ENCODE peak calls at places on chromosomes 11 and 22, in four cellular contexts. One of them, this sample, is unnamed. For H3K4me1 and H3K9me3, the result is how much of the 10 kb centered on the place peaks cover.

GRCh38 chr11:20125927-20126326 is 34.3 kb downstream of the DBX1 start:
- DNase-seq in suprapubic skin: no peak
- DNase-seq in prostate gland: no peak
- DNase-seq in right lobe of liver: no peak
- DNase-seq in this sample: no peak

GRCh38 chr22:19080853-19081252 is 41.4 kb downstream of the DGCR2 start:
- DNase-seq in suprapubic skin: peak
- DNase-seq in prostate gland: no peak
- DNase-seq in right lobe of liver: no peak
- DNase-seq in this sample: no peak

GRCh38 chr22:17201285-17201945 is 17.8 kb downstream of the ADA2 start:
- DNase-seq in suprapubic skin: no peak
- DNase-seq in prostate gland: no peak
- DNase-seq in right lobe of liver: no peak
- DNase-seq in this sample: no peak

GRCh38 chr22:37331034-37331428 is 48.7 kb downstream of the CYTH4 start:
- DNase-seq in suprapubic skin: no peak
- DNase-seq in prostate gland: no peak
- DNase-seq in right lobe of liver: no peak
- DNase-seq in this sample: no peak

GRCh38 chr11:46309669-46310288 is 32.3 kb downstream of the CREB3L1 start:
- DNase-seq in suprapubic skin: no peak
- DNase-seq in prostate gland: no peak
- DNase-seq in right lobe of liver: no peak
- DNase-seq in this sample: no peak

GRCh38 chr11:115422013-115422697 is 82.1 kb downstream of the CADM1 start:
- DNase-seq in suprapubic skin: no peak
- DNase-seq in prostate gland: no peak
- DNase-seq in right lobe of liver: no peak
- DNase-seq in this sample: no peak

GRCh38 chr11:98564233-98564632 is 456.5 kb upstream of the CNTN5 start:
- DNase-seq in suprapubic skin: no peak
- DNase-seq in prostate gland: no peak
- DNase-seq in right lobe of liver: no peak
- DNase-seq in this sample: no peak

GRCh38 chr11:122634507-122634906 is 21.0 kb upstream of the UBASH3B start:
- DNase-seq in suprapubic skin: peak
- DNase-seq in prostate gland: no peak
- DNase-seq in right lobe of liver: no peak
- DNase-seq in this sample: no peak

GRCh38 chr11:20597924-20598484 is 1.4 kb upstream of the SLC6A5 start:
- DNase-seq in suprapubic skin: no peak
- DNase-seq in prostate gland: no peak
- DNase-seq in right lobe of liver: no peak
- DNase-seq in this sample: no peak

GRCh38 chr11:73333626-73334199 is 25.6 kb downstream of the ARHGEF17 start:
- DNase-seq in suprapubic skin: no peak
- DNase-seq in prostate gland: no peak
- DNase-seq in right lobe of liver: no peak
- DNase-seq in this sample: no peak

GRCh38 chr11:116826751-116827431 is 2.8 kb upstream of the APOC3 start:
- DNase-seq in suprapubic skin: no peak
- DNase-seq in prostate gland: no peak
- DNase-seq in right lobe of liver: peak
- DNase-seq in this sample: no peak

GRCh38 chr22:35539910-35540599 is 576 bp upstream of the RASD2 start:
- DNase-seq in suprapubic skin: no peak
- DNase-seq in prostate gland: peak
- DNase-seq in right lobe of liver: peak
- DNase-seq in this sample: no peak

DNA sequence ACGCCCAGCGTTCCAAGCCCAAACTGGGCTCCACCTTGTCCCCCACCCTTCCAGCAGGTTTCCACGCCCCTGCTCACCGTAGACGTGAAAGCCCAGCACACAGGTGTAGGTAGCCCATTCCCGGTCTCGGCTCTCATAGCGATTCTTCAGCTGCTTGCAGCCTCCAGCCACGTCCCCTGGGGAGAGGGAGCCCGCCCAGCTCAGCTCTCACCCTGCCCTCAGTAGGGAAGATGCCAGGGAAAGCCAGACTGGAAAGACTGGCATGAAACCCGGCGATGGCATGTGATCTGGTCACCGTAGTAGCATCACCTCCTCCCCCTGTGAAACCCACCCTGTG is 1.4 kb upstream of the MTA2 start:
- DNase-seq in suprapubic skin: no peak
- DNase-seq in prostate gland: no peak
- DNase-seq in right lobe of liver: no peak
- DNase-seq in this sample: no peak
- H3K4me3 ChIP-seq in suprapubic skin: peak
- H3K4me3 ChIP-seq in prostate gland: peak
- H3K4me3 ChIP-seq in right lobe of liver: no peak
- H3K4me3 ChIP-seq in this sample: no peak

GRCh38 chr11:64660205-64660604 is 62.8 kb downstream of the NRXN2 start:
- DNase-seq in suprapubic skin: no peak
- DNase-seq in prostate gland: no peak
- DNase-seq in right lobe of liver: no peak
- DNase-seq in this sample: no peak
- H3K4me1 ChIP-seq in suprapubic skin: under half
- H3K4me1 ChIP-seq in prostate gland: under half
- H3K4me1 ChIP-seq in right lobe of liver: under half
- H3K4me1 ChIP-seq in this sample: under half

GRCh38 chr22:31957970-31958594 is 13.7 kb downstream of the YWHAH start:
- DNase-seq in suprapubic skin: no peak
- DNase-seq in prostate gland: no peak
- DNase-seq in right lobe of liver: no peak
- DNase-seq in this sample: no peak

GRCh38 chr22:31968022-31968421 is 23.7 kb downstream of the YWHAH start:
- DNase-seq in suprapubic skin: no peak
- DNase-seq in prostate gland: no peak
- DNase-seq in right lobe of liver: no peak
- DNase-seq in this sample: no peak

GRCh38 chr22:31958625-31959239 is 14.4 kb downstream of the YWHAH start:
- DNase-seq in suprapubic skin: no peak
- DNase-seq in prostate gland: no peak
- DNase-seq in right lobe of liver: no peak
- DNase-seq in this sample: no peak

GRCh38 chr22:31960767-31961166 is 16.4 kb downstream of the YWHAH start:
- DNase-seq in suprapubic skin: no peak
- DNase-seq in prostate gland: no peak
- DNase-seq in right lobe of liver: no peak
- DNase-seq in this sample: no peak

GRCh38 chr22:31962392-31963113 is 18.2 kb downstream of the YWHAH start:
- DNase-seq in suprapubic skin: no peak
- DNase-seq in prostate gland: no peak
- DNase-seq in right lobe of liver: no peak
- DNase-seq in this sample: no peak
- H3K9me3 ChIP-seq in suprapubic skin: under half
- H3K9me3 ChIP-seq in prostate gland: under half
- H3K9me3 ChIP-seq in right lobe of liver: under half
- H3K9me3 ChIP-seq in this sample: under half

GRCh38 chr22:46803031-46803880 is 40.8 kb downstream of the TBC1D22A start:
- DNase-seq in suprapubic skin: no peak
- DNase-seq in prostate gland: no peak
- DNase-seq in right lobe of liver: peak
- DNase-seq in this sample: no peak
- H3K4me3 ChIP-seq in suprapubic skin: no peak
- H3K4me3 ChIP-seq in prostate gland: no peak
- H3K4me3 ChIP-seq in right lobe of liver: no peak
- H3K4me3 ChIP-seq in this sample: no peak